ENCODE peak calls at places on chromosomes 11 and 22, in six cellular contexts. One of them, this sample, is unnamed.

GRCh38 chr11:134592391-134592990 is 180.4 kb upstream of the B3GAT1 start:
- DNase-seq in kidney epithelial cell: no peak
- DNase-seq in HCT116: peak
- DNase-seq in body of pancreas: no peak
- DNase-seq in hepatocyte: peak
- DNase-seq in AG09309: no peak
- DNase-seq in this sample: no peak

GRCh38 chr11:13105237-13105844 is 96.2 kb downstream of the RASSF10 start:
- DNase-seq in kidney epithelial cell: no peak
- DNase-seq in HCT116: no peak
- DNase-seq in body of pancreas: peak
- DNase-seq in hepatocyte: peak
- DNase-seq in AG09309: no peak
- DNase-seq in this sample: peak

GRCh38 chr11:14480716-14481115 is 18.9 kb downstream of the COPB1 start:
- DNase-seq in kidney epithelial cell: no peak
- DNase-seq in HCT116: no peak
- DNase-seq in body of pancreas: no peak
- DNase-seq in hepatocyte: no peak
- DNase-seq in AG09309: no peak
- DNase-seq in this sample: no peak

GRCh38 chr11:14373941-14374646 is 15.1 kb upstream of the RRAS2 start:
- DNase-seq in kidney epithelial cell: no peak
- DNase-seq in HCT116: no peak
- DNase-seq in body of pancreas: peak
- DNase-seq in hepatocyte: no peak
- DNase-seq in AG09309: peak
- DNase-seq in this sample: peak

GRCh38 chr11:109590782-109591181 is 168.8 kb downstream of the C11orf87 start:
- DNase-seq in kidney epithelial cell: no peak
- DNase-seq in HCT116: no peak
- DNase-seq in body of pancreas: peak
- DNase-seq in hepatocyte: no peak
- DNase-seq in AG09309: no peak
- DNase-seq in this sample: no peak

GRCh38 chr11:19790831-19791552 is 78.4 kb downstream of the NAV2 start:
- DNase-seq in kidney epithelial cell: no peak
- DNase-seq in HCT116: no peak
- DNase-seq in body of pancreas: peak
- DNase-seq in hepatocyte: no peak
- DNase-seq in AG09309: no peak
- DNase-seq in this sample: no peak

GRCh38 chr22:49026476-49027121 is 801.1 kb downstream of the BRD1 start:
- DNase-seq in kidney epithelial cell: no peak
- DNase-seq in HCT116: no peak
- DNase-seq in body of pancreas: no peak
- DNase-seq in hepatocyte: no peak
- DNase-seq in AG09309: no peak
- DNase-seq in this sample: no peak

GRCh38 chr11:2898366-2899079 is 12.9 kb upstream of the CDKN1C start:
- DNase-seq in kidney epithelial cell: peak
- DNase-seq in HCT116: no peak
- DNase-seq in body of pancreas: peak
- DNase-seq in hepatocyte: peak
- DNase-seq in AG09309: peak
- DNase-seq in this sample: peak

GRCh38 chr11:123374622-123374968 is 55.5 kb upstream of the GRAMD1B start:
- DNase-seq in kidney epithelial cell: no peak
- DNase-seq in HCT116: no peak
- DNase-seq in body of pancreas: no peak
- DNase-seq in hepatocyte: no peak
- DNase-seq in AG09309: no peak
- DNase-seq in this sample: no peak

GRCh38 chr11:125470355-125470754 is 25.7 kb downstream of the FEZ1 start:
- DNase-seq in kidney epithelial cell: no peak
- DNase-seq in HCT116: no peak
- DNase-seq in body of pancreas: no peak
- DNase-seq in hepatocyte: no peak
- DNase-seq in AG09309: no peak
- DNase-seq in this sample: no peak

GRCh38 chr22:23216331-23217170 is 36.2 kb downstream of the BCR start:
- DNase-seq in kidney epithelial cell: no peak
- DNase-seq in HCT116: no peak
- DNase-seq in body of pancreas: no peak
- DNase-seq in hepatocyte: no peak
- DNase-seq in AG09309: no peak
- DNase-seq in this sample: no peak

GRCh38 chr22:30220338-30221009 is 26.1 kb downstream of the LIF start:
- DNase-seq in kidney epithelial cell: no peak
- DNase-seq in HCT116: no peak
- DNase-seq in body of pancreas: no peak
- DNase-seq in hepatocyte: no peak
- DNase-seq in AG09309: no peak
- DNase-seq in this sample: no peak

GRCh38 chr22:32951081-32951806 is 106.9 kb downstream of the SYN3 start:
- DNase-seq in kidney epithelial cell: no peak
- DNase-seq in HCT116: no peak
- DNase-seq in body of pancreas: no peak
- DNase-seq in hepatocyte: no peak
- DNase-seq in AG09309: no peak
- DNase-seq in this sample: no peak

DNA sequence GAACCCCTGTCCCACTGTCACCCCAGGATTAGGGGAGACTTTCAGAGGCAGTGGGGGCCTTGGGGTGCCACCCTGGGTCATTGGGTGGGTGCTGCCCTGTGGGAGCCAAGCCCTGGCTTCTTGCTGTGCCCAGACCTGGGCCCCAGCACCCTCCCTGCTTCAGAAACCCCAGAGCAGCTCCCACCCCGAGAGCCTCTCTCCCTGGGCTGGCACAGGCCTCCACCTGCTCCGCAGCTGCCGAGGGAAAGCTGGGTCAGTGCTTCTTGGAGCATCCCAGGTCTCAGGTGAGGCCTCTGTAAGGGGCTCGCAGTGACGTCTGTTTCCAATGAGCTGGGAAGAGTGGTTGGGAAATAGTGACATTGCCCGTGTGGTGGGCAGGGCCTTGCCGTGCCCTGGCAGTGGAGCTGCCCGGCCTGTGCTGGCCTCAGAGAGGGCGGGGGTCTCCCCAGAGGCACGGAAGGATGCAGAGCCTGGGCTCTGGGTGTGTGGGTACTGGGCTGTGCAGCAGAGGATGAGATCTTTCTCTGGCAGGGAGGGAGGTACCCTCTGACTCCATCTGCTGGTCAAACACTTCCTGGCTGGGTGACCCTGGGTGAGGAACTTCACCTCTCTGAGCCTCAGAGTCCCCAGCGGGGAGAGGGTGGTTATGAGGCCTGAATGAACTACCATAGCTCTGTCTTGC is 23.0 kb downstream of the C22orf23 start:
- DNase-seq in kidney epithelial cell: no peak
- DNase-seq in HCT116: no peak
- DNase-seq in body of pancreas: peak
- DNase-seq in hepatocyte: no peak
- DNase-seq in AG09309: no peak
- DNase-seq in this sample: no peak
- TF ChIP-seq CTCF in kidney epithelial cell: peak
- TF ChIP-seq CTCF in HCT116: peak
- TF ChIP-seq CTCF in body of pancreas: peak
- TF ChIP-seq CTCF in hepatocyte: peak
- TF ChIP-seq CTCF in AG09309: peak
- TF ChIP-seq CTCF in this sample: peak

GRCh38 chr11:92739020-92739419 is 230.4 kb upstream of the MTNR1B start:
- DNase-seq in kidney epithelial cell: no peak
- DNase-seq in HCT116: no peak
- DNase-seq in body of pancreas: peak
- DNase-seq in hepatocyte: no peak
- DNase-seq in AG09309: peak
- DNase-seq in this sample: no peak

GRCh38 chr11:92738281-92738680 is 231.2 kb upstream of the MTNR1B start:
- DNase-seq in kidney epithelial cell: no peak
- DNase-seq in HCT116: no peak
- DNase-seq in body of pancreas: no peak
- DNase-seq in hepatocyte: no peak
- DNase-seq in AG09309: no peak
- DNase-seq in this sample: no peak

GRCh38 chr11:92740251-92740650 is 229.2 kb upstream of the MTNR1B start:
- DNase-seq in kidney epithelial cell: no peak
- DNase-seq in HCT116: no peak
- DNase-seq in body of pancreas: no peak
- DNase-seq in hepatocyte: no peak
- DNase-seq in AG09309: no peak
- DNase-seq in this sample: no peak

DNA sequence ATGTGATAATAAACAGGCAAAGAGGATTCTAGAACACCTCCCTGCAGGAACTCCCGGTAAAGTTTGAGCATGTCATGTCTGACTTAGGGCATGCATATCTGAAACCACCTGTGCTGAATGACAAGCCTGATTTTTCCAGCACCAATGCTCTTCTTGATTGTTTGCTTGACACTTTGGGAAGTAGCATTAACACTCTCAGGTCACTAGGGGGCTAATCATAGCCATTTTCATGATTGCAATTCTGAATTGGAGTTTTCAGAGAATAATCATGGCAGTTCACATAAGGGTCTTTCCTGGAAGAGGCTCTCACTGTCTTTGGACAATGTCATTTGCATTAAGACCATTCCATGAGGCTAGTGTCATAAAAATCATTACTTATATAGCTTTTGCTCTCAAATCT is 234.4 kb upstream of the MTNR1B start:
- DNase-seq in kidney epithelial cell: no peak
- DNase-seq in HCT116: no peak
- DNase-seq in body of pancreas: no peak
- DNase-seq in hepatocyte: no peak
- DNase-seq in AG09309: no peak
- DNase-seq in this sample: no peak
- TF ChIP-seq CTCF in kidney epithelial cell: peak
- TF ChIP-seq CTCF in HCT116: peak
- TF ChIP-seq CTCF in body of pancreas: peak
- TF ChIP-seq CTCF in hepatocyte: peak
- TF ChIP-seq CTCF in AG09309: peak
- TF ChIP-seq CTCF in this sample: no peak

DNA sequence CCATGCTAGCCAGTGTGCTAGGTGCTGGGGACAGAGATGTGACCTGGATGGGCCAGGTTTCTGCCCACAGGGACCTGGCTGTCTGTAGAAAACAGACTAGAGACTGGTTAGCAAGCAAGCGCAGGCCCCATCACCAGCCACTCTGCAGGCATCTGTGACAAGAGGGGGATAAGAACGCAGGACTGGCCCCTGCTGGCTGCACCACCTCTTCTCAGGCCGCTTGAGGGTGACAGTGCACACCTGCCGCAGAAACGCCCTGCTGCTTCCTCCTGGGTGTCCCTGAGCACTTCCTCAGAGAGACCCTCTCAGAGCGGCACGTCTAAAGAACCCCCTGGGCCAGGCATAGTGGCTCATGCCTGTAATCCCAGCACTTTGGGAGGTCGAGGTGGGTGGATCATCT is 5.9 kb upstream of the PICK1 start:
- DNase-seq in kidney epithelial cell: no peak
- DNase-seq in HCT116: no peak
- DNase-seq in body of pancreas: no peak
- DNase-seq in hepatocyte: no peak
- DNase-seq in AG09309: no peak
- DNase-seq in this sample: no peak
- TF ChIP-seq CTCF in kidney epithelial cell: no peak
- TF ChIP-seq CTCF in HCT116: no peak
- TF ChIP-seq CTCF in body of pancreas: no peak
- TF ChIP-seq CTCF in hepatocyte: no peak
- TF ChIP-seq CTCF in AG09309: no peak
- TF ChIP-seq CTCF in this sample: no peak

GRCh38 chr11:67311051-67311555 is 7.8 kb downstream of the SSH3 start:
- DNase-seq in kidney epithelial cell: no peak
- DNase-seq in HCT116: no peak
- DNase-seq in body of pancreas: no peak
- DNase-seq in hepatocyte: no peak
- DNase-seq in AG09309: no peak
- DNase-seq in this sample: no peak
- TF ChIP-seq CTCF in kidney epithelial cell: no peak
- TF ChIP-seq CTCF in HCT116: no peak
- TF ChIP-seq CTCF in body of pancreas: no peak
- TF ChIP-seq CTCF in hepatocyte: no peak
- TF ChIP-seq CTCF in AG09309: no peak
- TF ChIP-seq CTCF in this sample: no peak

GRCh38 chr11:17852246-17852645 is 117.7 kb downstream of the KCNC1 start:
- DNase-seq in kidney epithelial cell: no peak
- DNase-seq in HCT116: no peak
- DNase-seq in body of pancreas: no peak
- DNase-seq in hepatocyte: no peak
- DNase-seq in AG09309: no peak
- DNase-seq in this sample: no peak

GRCh38 chr11:17848709-17849108 is 114.1 kb downstream of the KCNC1 start:
- DNase-seq in kidney epithelial cell: no peak
- DNase-seq in HCT116: no peak
- DNase-seq in body of pancreas: no peak
- DNase-seq in hepatocyte: no peak
- DNase-seq in AG09309: no peak
- DNase-seq in this sample: no peak

GRCh38 chr11:17851697-17852096 is 117.1 kb downstream of the KCNC1 start:
- DNase-seq in kidney epithelial cell: no peak
- DNase-seq in HCT116: no peak
- DNase-seq in body of pancreas: no peak
- DNase-seq in hepatocyte: no peak
- DNase-seq in AG09309: no peak
- DNase-seq in this sample: no peak

GRCh38 chr11:17845431-17845881 is 110.9 kb downstream of the KCNC1 start:
- DNase-seq in kidney epithelial cell: no peak
- DNase-seq in HCT116: no peak
- DNase-seq in body of pancreas: no peak
- DNase-seq in hepatocyte: no peak
- DNase-seq in AG09309: peak
- DNase-seq in this sample: no peak

GRCh38 chr11:17846852-17847453 is 112.4 kb downstream of the KCNC1 start:
- DNase-seq in kidney epithelial cell: no peak
- DNase-seq in HCT116: no peak
- DNase-seq in body of pancreas: no peak
- DNase-seq in hepatocyte: peak
- DNase-seq in AG09309: no peak
- DNase-seq in this sample: peak
- TF ChIP-seq CTCF in kidney epithelial cell: no peak
- TF ChIP-seq CTCF in HCT116: peak
- TF ChIP-seq CTCF in body of pancreas: no peak
- TF ChIP-seq CTCF in hepatocyte: peak
- TF ChIP-seq CTCF in AG09309: peak
- TF ChIP-seq CTCF in this sample: no peak

GRCh38 chr11:66056541-66056940 is 4.4 kb downstream of the SF3B2 start:
- DNase-seq in kidney epithelial cell: no peak
- DNase-seq in HCT116: no peak
- DNase-seq in body of pancreas: no peak
- DNase-seq in hepatocyte: no peak
- DNase-seq in AG09309: no peak
- DNase-seq in this sample: no peak
- TF ChIP-seq CTCF in kidney epithelial cell: no peak
- TF ChIP-seq CTCF in HCT116: no peak
- TF ChIP-seq CTCF in body of pancreas: no peak
- TF ChIP-seq CTCF in hepatocyte: no peak
- TF ChIP-seq CTCF in AG09309: no peak
- TF ChIP-seq CTCF in this sample: no peak

DNA sequence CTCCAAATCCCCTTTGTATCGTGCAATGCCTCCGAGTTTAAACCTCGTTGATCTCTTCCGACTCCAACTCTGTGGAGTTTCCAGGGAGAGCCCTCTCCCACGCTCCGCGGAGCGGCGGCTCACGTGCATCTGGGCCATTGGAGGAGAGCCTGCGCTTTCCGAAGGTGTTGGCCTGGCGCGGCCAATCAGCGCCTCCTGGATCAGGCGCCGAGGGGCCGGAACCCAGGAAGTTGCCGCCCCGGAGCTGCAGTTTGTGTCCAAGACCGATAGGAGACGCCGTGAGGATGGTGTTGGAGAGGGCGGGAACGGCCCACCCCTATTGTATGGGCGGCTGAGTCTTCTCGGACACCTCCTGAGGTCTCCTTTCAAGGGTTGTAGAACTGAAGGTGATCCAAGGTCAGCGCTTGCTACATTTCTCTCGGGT is 1.6 kb downstream of the ADAMTS15 start:
- DNase-seq in kidney epithelial cell: no peak
- DNase-seq in HCT116: no peak
- DNase-seq in body of pancreas: peak
- DNase-seq in hepatocyte: peak
- DNase-seq in AG09309: no peak
- DNase-seq in this sample: no peak
- TF ChIP-seq CTCF in kidney epithelial cell: peak
- TF ChIP-seq CTCF in HCT116: no peak
- TF ChIP-seq CTCF in body of pancreas: no peak
- TF ChIP-seq CTCF in hepatocyte: peak
- TF ChIP-seq CTCF in AG09309: peak
- TF ChIP-seq CTCF in this sample: no peak